ENCODE peak calls at places on chromosomes 16 and 17, in four cellular contexts. I, A, K and F are unnamed samples.

GRCh38 chr16:24837969-24838368 is 7.8 kb upstream of the SLC5A11 start:
- DNase-seq in I (no peak), A (no peak), K (no peak), F (no peak)

GRCh38 chr17:49779730-49780220 is 8.7 kb upstream of the KAT7 start:
- DNase-seq in I (peak; percentile 49), A (peak; percentile 60), K (peak; percentile 34), F (peak; percentile 68)

GRCh38 chr17:76826290-76827138 is 41.7 kb upstream of the MGAT5B start:
- DNase-seq in I (no peak), A (no peak), K (no peak), F (peak; percentile 52)

GRCh38 chr17:16415031-16415924 is at the start of gene TRPV2:
- DNase-seq in I (peak; percentile 71), A (peak; percentile 53), K (no peak), F (peak; percentile 74)

GRCh38 chr16:85943702-85944101 is 44.7 kb downstream of the IRF8 start:
- DNase-seq in I (no peak), A (no peak), K (no peak), F (peak; percentile 82)

GRCh38 chr16:3690470-3690918 is 26.8 kb downstream of the TRAP1 start:
- DNase-seq in I (peak; percentile 83), A (peak; percentile 89), K (peak; percentile 48), F (peak; percentile 83)

GRCh38 chr17:39143552-39144093 is 7.8 kb downstream of the PLXDC1 start:
- DNase-seq in I (no peak), A (no peak), K (no peak), F (no peak)

GRCh38 chr17:40859536-40859935 is 7.5 kb downstream of the KRT12 start:
- DNase-seq in I (no peak), A (peak; percentile 34), K (no peak), F (no peak)

GRCh38 chr16:11743308-11744074 is 834 bp upstream of the TXNDC11 start:
- DNase-seq in I (peak; percentile 26), A (peak; percentile 86), K (peak; percentile 50), F (peak; percentile 86)

GRCh38 chr16:54927125-54928015 is 3.3 kb upstream of the IRX5 start:
- DNase-seq in I (no peak), A (no peak), K (no peak), F (peak; percentile 16)

GRCh38 chr16:82660078-82660645 is 33.4 kb downstream of the CDH13 start:
- DNase-seq in I (no peak), A (no peak), K (no peak), F (no peak)

GRCh38 chr17:42408076-42408475 is 15.0 kb downstream of the CAVIN1 start:
- DNase-seq in I (peak; percentile 63), A (no peak), K (no peak), F (no peak)

GRCh38 chr17:67059372-67059771 is 15.0 kb downstream of the CACNG1 start:
- DNase-seq in I (no peak), A (no peak), K (no peak), F (no peak)

GRCh38 chr17:1323336-1323735 is 43.9 kb downstream of the TRARG1 start:
- DNase-seq in I (no peak), A (no peak), K (no peak), F (peak; percentile 22)

GRCh38 chr17:39751016-39751543 is 13.3 kb downstream of the GRB7 start:
- DNase-seq in I (no peak), A (no peak), K (no peak), F (no peak)

GRCh38 chr16:14014284-14014625 is 56.9 kb upstream of the MRTFB start:
- DNase-seq in I (no peak), A (no peak), K (no peak), F (no peak)

GRCh38 chr16:14015948-14016347 is 55.2 kb upstream of the MRTFB start:
- DNase-seq in I (no peak), A (peak; percentile 83), K (no peak), F (peak; percentile 20)

GRCh38 chr16:14013571-14014283 is 57.4 kb upstream of the MRTFB start:
- DNase-seq in I (no peak), A (peak; percentile 90), K (no peak), F (no peak)

GRCh38 chr16:14015017-14015416 is 56.1 kb upstream of the MRTFB start:
- DNase-seq in I (no peak), A (no peak), K (no peak), F (no peak)

GRCh38 chr16:14015461-14015860 is 55.7 kb upstream of the MRTFB start:
- DNase-seq in I (no peak), A (no peak), K (no peak), F (no peak)
- H3K4me3 ChIP-seq in I (no peak overlapping the region), A (no peak overlapping the region), K (no peak overlapping the region), F (no peak overlapping the region)

GRCh38 chr16:16045311-16045710 is 95.9 kb downstream of the ABCC1 start:
- DNase-seq in I (no peak), A (no peak), K (no peak), F (no peak)
- TF ChIP-seq MAX in I (no peak), A (no peak), K (no peak), F (no peak)

DNA sequence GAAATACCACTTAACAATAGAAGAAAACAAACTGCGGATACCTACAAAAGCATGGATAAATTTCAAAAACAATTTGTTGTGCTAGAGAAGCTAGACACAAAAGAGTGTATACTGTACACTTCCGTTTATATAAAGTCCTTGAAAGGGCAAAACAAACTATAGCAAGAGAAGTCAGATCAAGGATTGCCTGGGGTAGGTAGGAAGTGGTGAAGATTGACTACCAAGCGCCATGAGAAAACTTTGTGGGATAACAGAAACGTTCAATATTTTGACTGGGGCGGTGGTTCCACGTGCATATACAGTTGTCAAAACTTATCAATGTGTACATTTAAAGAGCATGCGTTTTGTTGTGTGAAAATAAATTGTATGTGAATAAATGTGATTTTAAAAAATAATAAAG is 55.6 kb upstream of the CCL2 start:
- DNase-seq in I (no peak), A (no peak), K (no peak), F (no peak)
- TF ChIP-seq CTCF in I (no peak), A (no peak), K (no peak), F (no peak)

GRCh38 chr17:45992175-45992574 is 6.9 kb upstream of the STH start:
- DNase-seq in I (no peak), A (no peak), K (no peak), F (no peak)

GRCh38 chr17:45991341-45991740 is 7.7 kb upstream of the STH start:
- DNase-seq in I (no peak), A (no peak), K (no peak), F (no peak)

GRCh38 chr17:45990836-45991235 is 8.2 kb upstream of the STH start:
- DNase-seq in I (peak; percentile 39), A (no peak), K (no peak), F (no peak)

GRCh38 chr17:45994228-45994627 is 4.8 kb upstream of the STH start:
- DNase-seq in I (no peak), A (no peak), K (no peak), F (no peak)

GRCh38 chr17:45992904-45993303 is 6.1 kb upstream of the STH start:
- DNase-seq in I (no peak), A (no peak), K (no peak), F (no peak)
- H3K4me3 ChIP-seq in I (no peak overlapping the region), A (no peak overlapping the region), K (no peak overlapping the region), F (no peak overlapping the region)

GRCh38 chr17:78535285-78536197 is 41.7 kb downstream of the DNAH17 start:
- DNase-seq in I (no peak), A (peak; percentile 76), K (no peak), F (no peak)

GRCh38 chr17:78534492-78535284 is 42.5 kb downstream of the DNAH17 start:
- DNase-seq in I (no peak), A (no peak), K (no peak), F (no peak)

GRCh38 chr17:78532311-78532710 is 44.9 kb downstream of the DNAH17 start:
- DNase-seq in I (no peak), A (no peak), K (no peak), F (no peak)

GRCh38 chr17:78530675-78531074 is 46.5 kb downstream of the DNAH17 start:
- DNase-seq in I (no peak), A (no peak), K (no peak), F (no peak)

GRCh38 chr17:78532922-78533640 is 44.1 kb downstream of the DNAH17 start:
- DNase-seq in I (no peak), A (peak; percentile 88), K (peak; percentile 27), F (no peak)
- TF ChIP-seq MAX in I (no peak), A (peak; percentile 94), K (no peak), F (no peak)

GRCh38 chr16:84518804-84519341 is 14.4 kb upstream of the MEAK7 start:
- DNase-seq in I (no peak), A (no peak), K (no peak), F (no peak)

GRCh38 chr16:84519855-84520254 is 15.4 kb upstream of the MEAK7 start:
- DNase-seq in I (no peak), A (no peak), K (no peak), F (no peak)

GRCh38 chr16:84517366-84517765 is 12.9 kb upstream of the MEAK7 start:
- DNase-seq in I (no peak), A (no peak), K (no peak), F (no peak)

GRCh38 chr16:84524346-84524920 is 20.0 kb upstream of the MEAK7 start:
- DNase-seq in I (no peak), A (no peak), K (no peak), F (no peak)

DNA sequence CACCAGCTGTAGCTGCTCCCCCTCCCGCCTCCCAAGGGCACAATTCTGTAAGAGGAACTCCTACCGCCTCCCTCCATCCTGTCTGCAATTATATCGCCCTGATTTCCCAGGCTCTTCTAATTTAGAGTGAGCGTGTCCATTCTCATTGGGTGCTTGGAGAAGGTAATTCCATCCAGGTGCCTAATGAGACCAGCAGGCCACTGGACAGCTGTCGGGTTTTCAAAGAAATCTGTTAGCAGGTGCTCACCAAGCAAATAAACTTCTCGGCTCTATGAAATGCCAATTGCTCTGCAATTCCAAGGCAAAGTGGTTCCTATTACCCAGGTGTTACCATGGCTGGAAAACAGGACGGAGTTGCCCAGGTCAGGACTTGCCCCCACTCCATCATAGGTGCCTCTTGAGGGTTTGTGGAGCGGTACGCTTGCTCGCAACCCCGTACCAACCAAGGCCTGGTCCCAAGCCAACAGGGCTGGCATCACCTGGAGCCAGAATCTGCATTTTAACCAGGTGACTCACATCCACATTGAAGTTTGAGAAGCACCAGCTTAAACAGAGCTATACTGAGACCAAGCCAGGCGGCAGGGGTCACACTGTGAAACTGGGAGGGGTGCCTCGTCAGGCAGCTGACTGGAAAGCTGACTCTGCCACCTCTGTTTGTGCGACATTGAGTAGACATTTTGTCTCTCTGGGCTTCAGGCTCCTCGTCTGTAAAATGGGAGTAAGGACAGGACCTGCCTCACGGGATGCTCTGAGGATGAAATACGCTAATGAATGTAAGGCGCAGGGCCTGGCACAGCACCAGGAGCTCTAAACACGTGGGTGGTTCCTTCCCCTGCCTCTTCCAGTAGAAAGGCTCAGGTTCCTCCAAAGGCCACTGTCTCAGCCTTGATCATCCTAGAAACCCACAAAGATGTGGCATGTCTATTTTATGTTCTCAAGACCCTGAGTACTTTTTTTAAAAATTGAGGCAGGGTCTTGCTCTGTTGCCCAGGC is 16.6 kb upstream of the MEAK7 start:
- DNase-seq in I (no peak), A (no peak), K (no peak), F (no peak)
- TF ChIP-seq CTCF in I (no peak), A (no peak), K (no peak), F (no peak)